ENCODE peak calls at places on chromosomes 4 and X, in ten cellular contexts. B is HS-5; W is GM23248; A is WERI-Rb-1; X is activated CD4-positive, alpha-beta T cell treated with anti-CD3 and anti-CD28 coated beads, Interleukin-2, amount 10 ng/mL, durations not matched to agents 7 days and 5 days; S is stimulated activated CD4-positive, alpha-beta T cell treated with anti-CD3 and anti-CD28 coated beads, Interleukin-4, amount 100 ng/mL, for 4 hours; D is GM12865; M is effector CD4-positive, alpha-beta T cell; G is NCI-H1436; I is uterus. Q is an unnamed sample.
A peak's percentile ranks its signal among the peaks of the same experiment; 100 is the strongest.

GRCh38 chrX:19879181-19879580 is 8.2 kb downstream of the SH3KBP1 start:
- DNase-seq in M (no peak), S (no peak), G (no peak), B (no peak), W (no peak), D (no peak), A (no peak), I (no peak), X (no peak), Q (no peak)

GRCh38 chrX:1686642-1687041 is 71.8 kb downstream of the ASMT start:
- DNase-seq in A (no peak), S (no peak), B (peak; percentile 2), X (no peak), W (peak; percentile 4), M (no peak), I (no peak), G (no peak), D (no peak), Q (no peak)

GRCh38 chr4:132108784-132109183 is 1040.3 kb upstream of the PCDH10 start:
- DNase-seq in W (peak; percentile 5), B (peak; percentile 53), M (no peak), A (no peak), D (no peak), X (no peak), S (no peak), G (no peak), I (no peak), Q (no peak)

GRCh38 chr4:71648448-71648847 is 135.4 kb downstream of the GC start:
- DNase-seq in A (no peak), W (no peak), B (no peak), I (no peak), M (no peak), S (no peak), D (no peak), X (no peak), G (no peak), Q (no peak)

GRCh38 chr4:168408620-168409019 is 71.7 kb downstream of the DDX60L start:
- DNase-seq in X (no peak), D (no peak), S (no peak), M (no peak), I (peak; percentile 77), A (no peak), W (peak; percentile 94), G (no peak), B (peak; percentile 74), Q (no peak)

GRCh38 chr4:121057466-121057911 is 14.8 kb downstream of the NDNF start:
- DNase-seq in B (no peak), D (no peak), X (no peak), A (peak; percentile 95), W (no peak), G (no peak), S (no peak), I (no peak), M (no peak), Q (no peak)

GRCh38 chr4:152807294-152807829 is 27.6 kb downstream of the ARFIP1 start:
- DNase-seq in W (peak; percentile 37), M (no peak), B (peak; percentile 38), G (no peak), X (no peak), I (no peak), A (no peak), S (no peak), D (peak; percentile 20), Q (no peak)

GRCh38 chrX:53631156-53631555 is 55.4 kb downstream of the HUWE1 start:
- DNase-seq in W (no peak), B (no peak), D (no peak), S (no peak), X (no peak), A (no peak), G (no peak), I (no peak), M (no peak), Q (no peak)

GRCh38 chrX:40260123-40260751 is 162.5 kb upstream of the BCOR start:
- DNase-seq in M (no peak), G (no peak), B (no peak), W (peak; percentile 26), X (no peak), S (no peak), A (no peak), D (no peak), I (no peak), Q (no peak)

GRCh38 chrX:69493193-69493592 is 10.9 kb upstream of the NALF2 start:
- DNase-seq in D (peak; percentile 18), A (peak; percentile 64), G (peak; percentile 22), W (peak; percentile 9), I (no peak), X (peak; percentile 31), S (no peak), M (no peak), B (no peak), Q (peak; percentile 58)

GRCh38 chr4:114603455-114603854 is 4.8 kb downstream of the UGT8 start:
- DNase-seq in D (peak; percentile 91), A (no peak), X (no peak), B (no peak), S (no peak), W (no peak), G (no peak), M (no peak), I (no peak), Q (no peak)

GRCh38 chr4:112343330-112343729 is 46.2 kb downstream of the ALPK1 start:
- DNase-seq in D (no peak), W (no peak), M (no peak), S (no peak), X (no peak), B (no peak), A (no peak), G (peak; percentile 5), I (no peak), Q (no peak)

GRCh38 chr4:17169699-17170098 is 271.3 kb upstream of the LDB2 start:
- DNase-seq in W (no peak), A (no peak), M (no peak), G (no peak), I (no peak), B (no peak), S (no peak), D (no peak), X (no peak), Q (no peak)

GRCh38 chr4:121307441-121308327 is 73.1 kb downstream of the QRFPR start:
- DNase-seq in M (peak; percentile 14), B (peak; percentile 6), S (peak; percentile 29), A (peak; percentile 53), G (peak; percentile 0), X (peak; percentile 56), I (no peak), D (peak; percentile 81), W (peak; percentile 69), Q (no peak)

GRCh38 chr4:99763635-99764101 is 53.0 kb upstream of the DAPP1 start:
- DNase-seq in X (no peak), B (peak; percentile 90), S (no peak), G (no peak), A (no peak), W (peak; percentile 97), D (no peak), I (peak; percentile 62), M (no peak), Q (no peak)

GRCh38 chr4:176334066-176334465 is 14.3 kb downstream of the SPCS3 start:
- DNase-seq in I (no peak), W (no peak), M (no peak), B (no peak), G (no peak), X (no peak), D (no peak), A (no peak), S (no peak), Q (no peak)

GRCh38 chrX:16664059-16664458 is 14.1 kb downstream of the S100G start:
- DNase-seq in B (no peak), S (no peak), D (no peak), G (no peak), X (no peak), M (no peak), A (no peak), W (peak; percentile 19), I (no peak), Q (no peak)

GRCh38 chr4:123744664-123745290 is 348.2 kb downstream of the SPRY1 start:
- DNase-seq in B (no peak), X (no peak), S (no peak), W (no peak), I (peak; percentile 58), D (peak; percentile 13), A (no peak), M (no peak), G (no peak), Q (no peak)

GRCh38 chrX:42978655-42979379 is 200.9 kb upstream of the PPP1R2C start:
- DNase-seq in G (no peak), W (no peak), D (no peak), M (no peak), S (no peak), B (no peak), X (no peak), A (no peak), I (no peak), Q (no peak)

GRCh38 chrX:19670321-19670750 is 155.0 kb upstream of the MAP3K15 start:
- DNase-seq in B (no peak), S (no peak), M (no peak), I (peak; percentile 26), A (no peak), W (peak; percentile 66), X (no peak), D (no peak), G (no peak), Q (no peak)

GRCh38 chr4:76581276-76581675 is 146.2 kb downstream of the SHROOM3 start:
- DNase-seq in A (no peak), W (no peak), G (no peak), M (no peak), S (no peak), B (no peak), X (no peak), D (no peak), I (no peak), Q (no peak)

GRCh38 chr4:173119818-173120217 is 48.8 kb upstream of the GALNT7 start:
- DNase-seq in X (no peak), S (no peak), A (no peak), I (no peak), W (no peak), G (no peak), M (no peak), B (no peak), D (no peak), Q (no peak)

GRCh38 chrX:65877953-65878352 is 161.9 kb downstream of the VSIG4 start:
- DNase-seq in A (no peak), M (no peak), D (no peak), I (no peak), W (no peak), X (no peak), G (no peak), B (no peak), S (no peak), Q (no peak)

GRCh38 chr4:82381661-82382284 is 8.0 kb upstream of the HNRNPD start:
- DNase-seq in A (no peak), D (no peak), I (no peak), S (no peak), X (no peak), W (peak; percentile 69), B (no peak), M (no peak), G (no peak), Q (no peak)

GRCh38 chr4:48255130-48255958 is 14.3 kb downstream of the TEC start:
- DNase-seq in W (no peak), A (no peak), X (no peak), S (no peak), M (no peak), G (no peak), B (no peak), D (no peak), I (no peak), Q (no peak)

GRCh38 chr4:53959373-53959772 is 105.0 kb downstream of the CHIC2 start:
- DNase-seq in I (no peak), G (no peak), S (no peak), M (no peak), B (no peak), D (no peak), A (no peak), X (no peak), W (no peak), Q (no peak)

GRCh38 chr4:4260185-4260751 is 12.2 kb upstream of the TMEM128 start:
- DNase-seq in G (peak; percentile 9), M (no peak), B (no peak), D (peak; percentile 63), I (no peak), W (peak; percentile 79), X (peak; percentile 43), S (no peak), A (no peak), Q (no peak)

GRCh38 chrX:150200361-150200760 is 162.8 kb upstream of the MAMLD1 start:
- DNase-seq in W (no peak), S (no peak), D (no peak), I (no peak), X (no peak), A (no peak), G (no peak), B (no peak), M (no peak), Q (no peak)

Q was measured in vagina.